ENCODE peak calls at places on chromosomes 1 and 21, in seven cellular contexts. B, Q, R, C, X, E and V are unnamed samples.

GRCh38 chr1:197285526-197286217 is 17.6 kb downstream of the CRB1 start:
- DNase-seq in B (no peak), Q (no peak), C (no peak), E (no peak), R (no peak), X (no peak), V (no peak)

GRCh38 chr1:6471086-6471841 is 5.3 kb upstream of the TNFRSF25 start:
- DNase-seq in C (no peak), X (no peak), B (peak; percentile 96), Q (no peak), R (no peak), E (no peak), V (no peak)

GRCh38 chr21:15875286-15875685 is 145.5 kb downstream of the USP25 start:
- DNase-seq in R (no peak), B (no peak), X (no peak), C (no peak), Q (peak; percentile 8), E (no peak), V (no peak)

GRCh38 chr1:17059391-17060128 is 5.7 kb upstream of the SDHB start:
- DNase-seq in Q (peak; percentile 37), X (peak; percentile 79), B (peak; percentile 67), E (peak; percentile 75), C (peak; percentile 63), R (peak; percentile 87), V (peak; percentile 52)

GRCh38 chr21:36663033-36663855 is 35.7 kb upstream of the SIM2 start:
- DNase-seq in X (no peak), C (no peak), R (peak; percentile 14), E (no peak), B (no peak), Q (no peak), V (no peak)

GRCh38 chr1:183568176-183569041 is 21.9 kb downstream of the NCF2 start:
- DNase-seq in Q (no peak), C (no peak), R (no peak), E (peak; percentile 38), B (no peak), X (no peak), V (no peak)

GRCh38 chr1:208122612-208123358 is 121.4 kb downstream of the PLXNA2 start:
- DNase-seq in Q (no peak), X (no peak), C (no peak), B (no peak), E (no peak), R (no peak), V (no peak)

GRCh38 chr1:6041432-6042062 is 4.1 kb upstream of the KCNAB2 start:
- DNase-seq in E (peak; percentile 44), X (no peak), B (peak; percentile 83), C (peak; percentile 13), R (peak; percentile 83), Q (no peak), V (peak; percentile 61)

GRCh38 chr1:51044834-51045233 is 57.2 kb upstream of the C1orf185 start:
- DNase-seq in E (no peak), B (no peak), X (no peak), C (no peak), Q (no peak), R (peak; percentile 37), V (no peak)